ENCODE peak calls at places on chromosome 20, in nine cellular contexts. O, Z, C, F, X, N, V, L and M are unnamed samples.

GRCh38 chr20:14882157-14882556 is 544.7 kb upstream of the FLRT3 start:
- DNase-seq in O (no peak), Z (no peak), C (no peak), F (no peak), X (no peak), N (no peak), V (no peak), L (no peak), M (no peak)

GRCh38 chr20:34368547-34368946 is 5.5 kb downstream of the ITCH start:
- DNase-seq in O (no peak), Z (no peak), C (no peak), F (no peak), X (no peak), N (no peak), V (no peak), L (no peak), M (no peak)

GRCh38 chr20:33602826-33603590 is 59.1 kb upstream of the C20orf144 start:
- DNase-seq in O (no peak), Z (no peak), C (no peak), F (no peak), X (no peak), N (no peak), V (peak), L (no peak), M (no peak)

GRCh38 chr20:54645445-54646155 is 170.2 kb downstream of the DOK5 start:
- DNase-seq in O (no peak), Z (no peak), C (no peak), F (no peak), X (no peak), N (no peak), V (no peak), L (no peak), M (no peak)

GRCh38 chr20:37316116-37316774 is 26.8 kb downstream of the MANBAL start:
- DNase-seq in O (no peak), Z (no peak), C (peak), F (peak), X (no peak), N (no peak), V (no peak), L (no peak), M (peak)

GRCh38 chr20:4813839-4814695 is 92.4 kb downstream of the PRND start:
- DNase-seq in O (no peak), Z (no peak), C (peak), F (no peak), X (no peak), N (no peak), V (no peak), L (no peak), M (no peak)

GRCh38 chr20:63130654-63131577 is 85.0 kb downstream of the YTHDF1 start:
- DNase-seq in O (no peak), Z (no peak), C (no peak), F (no peak), X (no peak), N (no peak), V (no peak), L (no peak), M (no peak)

GRCh38 chr20:2451939-2452732 is 18.5 kb downstream of the SNRPB start:
- DNase-seq in O (peak), Z (peak), C (peak), F (peak), X (no peak), N (peak), V (peak), L (peak), M (peak)

GRCh38 chr20:6635034-6635736 is 132.3 kb upstream of the BMP2 start:
- DNase-seq in O (peak), Z (no peak), C (no peak), F (no peak), X (no peak), N (no peak), V (peak), L (no peak), M (no peak)

GRCh38 chr20:5657190-5657872 is 92.9 kb upstream of the SHLD1 start:
- DNase-seq in O (peak), Z (peak), C (no peak), F (no peak), X (no peak), N (no peak), V (peak), L (peak), M (peak)

GRCh38 chr20:33445881-33446615 is 2.5 kb upstream of the SNTA1 start:
- DNase-seq in O (no peak), Z (no peak), C (no peak), F (no peak), X (no peak), N (no peak), V (no peak), L (no peak), M (no peak)

GRCh38 chr20:58048096-58048702 is 180.3 kb downstream of the ANKRD60 start:
- DNase-seq in O (peak), Z (no peak), C (no peak), F (peak), X (no peak), N (no peak), V (peak), L (peak), M (peak)

GRCh38 chr20:45445805-45446562 is 23.6 kb upstream of the WFDC2 start:
- DNase-seq in O (no peak), Z (no peak), C (no peak), F (peak), X (no peak), N (no peak), V (no peak), L (no peak), M (no peak)

GRCh38 chr20:58986286-58986967 is 5.4 kb downstream of the NELFCD start:
- DNase-seq in O (no peak), Z (no peak), C (no peak), F (no peak), X (no peak), N (no peak), V (no peak), L (no peak), M (no peak)

GRCh38 chr20:32707691-32708581 is 34.2 kb upstream of the C20orf203 start:
- DNase-seq in O (no peak), Z (no peak), C (no peak), F (no peak), X (no peak), N (no peak), V (peak), L (no peak), M (no peak)

GRCh38 chr20:33840759-33841438 is 29.8 kb downstream of the CHMP4B start:
- DNase-seq in O (no peak), Z (no peak), C (no peak), F (no peak), X (no peak), N (no peak), V (no peak), L (no peak), M (no peak)

GRCh38 chr20:45436732-45437485 is 21.0 kb downstream of the PIGT start:
- DNase-seq in O (peak), Z (peak), C (peak), F (peak), X (peak), N (peak), V (peak), L (peak), M (peak)

GRCh38 chr20:51565298-51565697 is 22.8 kb upstream of the NFATC2 start:
- DNase-seq in O (no peak), Z (no peak), C (no peak), F (no peak), X (no peak), N (no peak), V (no peak), L (no peak), M (no peak)

GRCh38 chr20:51563141-51563596 is 20.6 kb upstream of the NFATC2 start:
- DNase-seq in O (no peak), Z (no peak), C (no peak), F (no peak), X (no peak), N (peak), V (no peak), L (no peak), M (no peak)

GRCh38 chr20:51562027-51562333 is 19.5 kb upstream of the NFATC2 start:
- DNase-seq in O (peak), Z (no peak), C (no peak), F (no peak), X (no peak), N (no peak), V (peak), L (no peak), M (peak)

GRCh38 chr20:51562334-51563140 is 20.0 kb upstream of the NFATC2 start:
- DNase-seq in O (peak), Z (peak), C (peak), F (peak), X (peak), N (peak), V (peak), L (peak), M (peak)

DNA sequence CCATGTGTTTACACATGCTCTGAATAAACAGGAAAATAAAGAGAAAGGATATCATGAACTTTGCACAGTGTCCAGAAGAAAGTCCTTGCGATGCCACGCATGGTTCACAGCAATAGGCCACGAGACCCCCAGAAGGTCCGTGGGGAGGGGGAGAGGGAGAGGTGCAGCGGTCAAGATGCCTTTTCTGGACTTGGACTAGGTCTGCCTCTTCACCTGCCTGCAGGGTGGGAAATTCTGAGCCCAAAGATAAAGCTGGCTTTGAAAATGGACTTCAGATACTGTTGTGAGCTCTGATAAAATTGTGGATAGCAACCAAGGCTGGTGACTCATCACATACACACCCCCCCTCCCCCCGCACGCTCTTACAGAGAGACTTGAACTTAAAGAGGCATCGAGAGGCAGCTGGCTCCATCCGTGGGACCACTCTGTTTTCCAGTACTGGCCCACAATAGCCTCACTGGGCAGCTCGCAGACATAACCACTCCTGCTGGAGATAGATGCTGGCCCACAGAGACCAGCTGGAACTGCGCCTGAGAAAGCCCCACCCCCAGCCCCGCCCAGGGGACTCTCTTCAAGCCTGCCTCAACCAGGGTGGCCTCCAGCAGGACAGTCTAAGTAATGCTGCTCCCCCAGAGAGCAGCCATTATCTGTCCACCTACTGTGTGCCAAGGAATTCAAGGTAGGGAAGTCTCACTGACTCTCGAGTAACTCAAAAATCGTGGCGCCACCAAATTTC is 21.2 kb upstream of the NFATC2 start:
- DNase-seq in O (peak), Z (peak), C (no peak), F (peak), X (no peak), N (peak), V (peak), L (peak), M (peak)
- H3K27ac ChIP-seq in O (no peak), Z (peak), C (no peak), F (no peak), X (peak), N (no peak), V (peak), L (no peak), M (peak)

GRCh38 chr20:51533291-51534172 is 9.0 kb downstream of the NFATC2 start:
- DNase-seq in O (no peak), Z (no peak), C (no peak), F (no peak), X (no peak), N (no peak), V (peak), L (peak), M (peak)
- H3K27ac ChIP-seq in O (peak), Z (peak), C (peak), F (no peak), X (no peak), N (no peak), V (peak), L (peak), M (no peak)

GRCh38 chr20:19993937-19994667 is 23.1 kb upstream of the NAA20 start:
- DNase-seq in O (peak), Z (peak), C (no peak), F (no peak), X (no peak), N (no peak), V (peak), L (peak), M (peak)

GRCh38 chr20:19995220-19995863 is 21.8 kb upstream of the NAA20 start:
- DNase-seq in O (peak), Z (no peak), C (peak), F (peak), X (no peak), N (no peak), V (peak), L (no peak), M (no peak)

GRCh38 chr20:19991826-19992225 is 25.3 kb upstream of the NAA20 start:
- DNase-seq in O (no peak), Z (no peak), C (no peak), F (no peak), X (no peak), N (no peak), V (no peak), L (no peak), M (no peak)

GRCh38 chr20:19990911-19991707 is 26.1 kb upstream of the NAA20 start:
- DNase-seq in O (no peak), Z (no peak), C (no peak), F (peak), X (no peak), N (no peak), V (peak), L (peak), M (no peak)

GRCh38 chr20:19992996-19993908 is 23.9 kb upstream of the NAA20 start:
- DNase-seq in O (peak), Z (no peak), C (no peak), F (no peak), X (no peak), N (peak), V (peak), L (peak), M (peak)
- H3K27ac ChIP-seq in O (peak), Z (peak), C (no peak), F (no peak), X (peak), N (peak), V (peak), L (peak), M (peak)

GRCh38 chr20:48995599-48995998 is 50.5 kb upstream of the CSE1L start:
- DNase-seq in O (no peak), Z (no peak), C (no peak), F (no peak), X (no peak), N (no peak), V (no peak), L (no peak), M (no peak)

GRCh38 chr20:48999890-49000870 is 45.9 kb upstream of the CSE1L start:
- DNase-seq in O (no peak), Z (no peak), C (no peak), F (no peak), X (no peak), N (no peak), V (no peak), L (no peak), M (no peak)
- H3K27ac ChIP-seq in O (no peak), Z (no peak), C (no peak), F (no peak), X (no peak), N (peak), V (no peak), L (no peak), M (no peak)

GRCh38 chr20:1392443-1392692 is 486 bp downstream of the FKBP1A start:
- DNase-seq in O (no peak), Z (no peak), C (no peak), F (no peak), X (no peak), N (no peak), V (no peak), L (no peak), M (no peak)
- H3K27ac ChIP-seq in O (no peak), Z (peak), C (peak), F (no peak), X (peak), N (peak), V (peak), L (peak), M (peak)